ENCODE peak calls at places on chromosomes 5 and 9, in seven cellular contexts. A is IMR-90, N is H9, M is neuronal stem cell, Q is mesenchymal stem cell, S is H1, E is trophoblast cell. K is an unnamed sample.
A peak's percentile ranks its signal among the peaks of the same experiment; 100 is the strongest.

GRCh38 chr9:78298046-78298511 is 1.2 kb downstream of the PSAT1 start:
- DNase-seq in A (no peak), N (no peak), M (no peak), Q (no peak), S (no peak), E (no peak), K (peak; percentile 55)

GRCh38 chr5:154368041-154368800 is 77.6 kb upstream of the SAP30L start:
- DNase-seq in A (peak; percentile 95), N (peak; percentile 64), M (peak; percentile 64), Q (peak; percentile 83), S (peak; percentile 47), E (peak; percentile 85), K (peak; percentile 98)

GRCh38 chr5:163846512-163846911 is 341.1 kb downstream of the MAT2B start:
- DNase-seq in A (peak; percentile 72), N (no peak), M (no peak), Q (peak; percentile 58), S (no peak), E (no peak), K (no peak)

GRCh38 chr5:16784088-16784487 is 152.0 kb downstream of the MYO10 start:
- DNase-seq in A (peak; percentile 91), N (no peak), M (no peak), Q (peak; percentile 88), S (no peak), E (no peak), K (no peak)

GRCh38 chr5:33257807-33258491 is 182.8 kb upstream of the TARS1 start:
- DNase-seq in A (peak; percentile 89), N (no peak), M (no peak), Q (peak; percentile 68), S (no peak), E (peak; percentile 5), K (no peak)

GRCh38 chr9:92950359-92950955 is 3.1 kb downstream of the FGD3 start:
- DNase-seq in A (no peak), N (no peak), M (no peak), Q (no peak), S (no peak), E (peak; percentile 65), K (no peak)

GRCh38 chr5:17219006-17219422 is 1.6 kb downstream of the BASP1 start:
- DNase-seq in A (no peak), N (peak; percentile 75), M (peak; percentile 64), Q (peak; percentile 48), S (no peak), E (no peak), K (peak; percentile 87)

GRCh38 chr5:150129813-150130492 is 25.7 kb downstream of the PDGFRB start:
- DNase-seq in A (peak; percentile 78), N (peak; percentile 71), M (peak; percentile 62), Q (peak; percentile 77), S (no peak), E (peak; percentile 85), K (peak; percentile 85)

GRCh38 chr9:29556317-29556716 is 1983.0 kb upstream of the C9orf72 start:
- DNase-seq in A (no peak), N (no peak), M (no peak), Q (peak; percentile 36), S (no peak), E (peak; percentile 20), K (peak; percentile 2)

GRCh38 chr9:87674565-87675299 is 51.2 kb upstream of the CTSL start:
- DNase-seq in A (peak; percentile 15), N (no peak), M (no peak), Q (peak; percentile 65), S (no peak), E (no peak), K (no peak)

GRCh38 chr5:115306011-115306530 is 9.6 kb upstream of the CCDC112 start:
- DNase-seq in A (no peak), N (no peak), M (no peak), Q (no peak), S (no peak), E (no peak), K (no peak)
- H3K79me1 ChIP-seq in A (no peaks in the 10 kb centered on the region), N (no peaks in the 10 kb centered on the region), M (no peaks in the 10 kb centered on the region), Q (no peaks in the 10 kb centered on the region), S (no peaks in the 10 kb centered on the region), E (no peaks in the 10 kb centered on the region), K (no peaks in the 10 kb centered on the region)

DNA sequence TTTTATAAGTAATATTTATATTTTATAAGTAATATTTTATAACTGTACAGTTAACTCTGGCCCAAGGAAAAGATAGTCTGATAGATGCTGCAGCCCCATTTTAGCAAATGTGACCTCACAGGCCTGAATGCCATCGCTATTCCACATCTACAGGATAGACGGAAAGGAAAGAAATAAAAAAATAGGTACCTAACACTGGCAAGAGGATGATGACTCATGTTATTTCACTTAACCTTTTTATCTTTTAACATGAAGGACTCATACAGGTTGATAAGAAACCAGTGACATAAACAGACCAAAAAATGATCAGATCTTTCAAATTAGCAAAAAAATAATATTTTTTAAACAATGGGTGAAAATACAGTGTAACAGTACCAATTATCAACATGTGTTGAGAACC is 2.7 kb downstream of the CD274 start:
- DNase-seq in A (no peak), N (no peak), M (no peak), Q (no peak), S (no peak), E (peak; percentile 18), K (no peak)
- H3K27ac ChIP-seq in A (no peak overlapping the region), N (no peak overlapping the region), M (no peak overlapping the region), Q (no peak overlapping the region), S (no peak overlapping the region), E (no peak overlapping the region), K (no peak overlapping the region)

GRCh38 chr5:119389288-119390065 is 33.7 kb downstream of the TNFAIP8 start:
- DNase-seq in A (peak; percentile 48), N (no peak), M (no peak), Q (peak; percentile 67), S (no peak), E (no peak), K (no peak)

GRCh38 chr5:119396265-119396664 is 40.4 kb downstream of the TNFAIP8 start:
- DNase-seq in A (no peak), N (no peak), M (no peak), Q (no peak), S (no peak), E (no peak), K (no peak)

GRCh38 chr5:119393746-119394145 is 37.9 kb downstream of the TNFAIP8 start:
- DNase-seq in A (peak; percentile 81), N (no peak), M (no peak), Q (peak; percentile 30), S (no peak), E (peak; percentile 55), K (no peak)

GRCh38 chr5:119395080-119395836 is 39.4 kb downstream of the TNFAIP8 start:
- DNase-seq in A (no peak), N (no peak), M (no peak), Q (no peak), S (no peak), E (no peak), K (no peak)

DNA sequence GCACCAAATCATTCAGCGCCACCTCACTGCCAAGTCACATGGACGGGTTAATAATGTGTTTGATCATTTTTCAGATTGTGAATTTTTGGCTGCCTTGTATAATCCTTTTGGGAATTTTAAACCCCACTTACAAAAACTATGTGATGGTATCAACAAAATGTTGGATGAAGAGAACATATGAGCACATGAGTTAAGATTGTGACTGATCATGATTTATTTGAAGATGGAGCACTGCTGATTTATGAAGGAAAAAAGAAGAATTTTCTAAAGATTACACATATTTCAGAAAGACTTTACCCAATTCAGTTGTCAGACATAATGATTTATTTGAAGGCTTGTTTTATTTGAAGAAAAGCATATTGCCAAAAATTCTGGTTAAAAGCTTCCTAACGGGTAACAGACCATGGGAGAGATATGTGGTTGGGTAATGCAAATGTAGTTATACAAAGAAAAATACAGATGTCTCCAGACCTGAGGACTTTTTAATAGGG is 37.4 kb downstream of the TNFAIP8 start:
- DNase-seq in A (no peak), N (no peak), M (no peak), Q (peak; percentile 24), S (no peak), E (no peak), K (no peak)
- H2AK5ac ChIP-seq in A (no peak overlapping the region), N (no peak overlapping the region), M (no peak overlapping the region), Q (peak overlapping the region; percentile 36), S (no peak overlapping the region), E (no peak overlapping the region), K (no peak overlapping the region)

DNA sequence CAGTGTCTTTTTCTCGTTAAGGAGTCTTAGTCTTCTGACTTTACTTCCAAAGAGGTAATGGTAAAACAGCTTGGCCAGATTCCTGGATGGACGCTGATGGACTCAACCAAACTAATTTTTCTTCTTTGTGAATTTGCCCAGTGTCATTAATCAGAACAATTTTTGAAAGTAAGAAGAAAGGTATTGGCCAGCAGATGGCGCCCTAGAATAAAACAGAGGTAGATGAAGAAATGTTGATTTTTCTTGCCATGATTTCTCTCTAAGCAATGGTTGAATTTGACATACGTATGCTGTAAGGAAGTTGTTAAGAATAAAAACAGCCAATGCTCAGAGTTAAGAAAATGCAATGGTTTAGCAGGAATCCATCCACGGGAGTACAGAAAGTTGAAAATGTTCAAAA is 500.0 kb downstream of the DIRAS2 start:
- DNase-seq in A (peak; percentile 25), N (no peak), M (peak; percentile 62), Q (peak; percentile 50), S (no peak), E (peak; percentile 83), K (peak; percentile 65)
- H3K79me1 ChIP-seq in A (no peaks in the 10 kb centered on the region), N (no peaks in the 10 kb centered on the region), M (no peaks in the 10 kb centered on the region), Q (no peaks in the 10 kb centered on the region), S (no peaks in the 10 kb centered on the region), E (no peaks in the 10 kb centered on the region), K (no peaks in the 10 kb centered on the region)

GRCh38 chr9:113547501-113547900 is 84.0 kb downstream of the RGS3 start:
- DNase-seq in A (no peak), N (no peak), M (no peak), Q (no peak), S (no peak), E (no peak), K (no peak)
- H3K27ac ChIP-seq in A (no peak overlapping the region), N (no peak overlapping the region), M (no peak overlapping the region), Q (no peak overlapping the region), S (no peak overlapping the region), E (peak overlapping the region; percentile 97), K (no peak overlapping the region)

GRCh38 chr9:17230646-17231045 is 95.8 kb downstream of the CNTLN start:
- DNase-seq in A (no peak), N (no peak), M (no peak), Q (no peak), S (no peak), E (no peak), K (no peak)
- H2AK5ac ChIP-seq in A (no peak overlapping the region), N (no peak overlapping the region), M (no peak overlapping the region), Q (no peak overlapping the region), S (no peak overlapping the region), E (no peak overlapping the region), K (no peak overlapping the region)

DNA sequence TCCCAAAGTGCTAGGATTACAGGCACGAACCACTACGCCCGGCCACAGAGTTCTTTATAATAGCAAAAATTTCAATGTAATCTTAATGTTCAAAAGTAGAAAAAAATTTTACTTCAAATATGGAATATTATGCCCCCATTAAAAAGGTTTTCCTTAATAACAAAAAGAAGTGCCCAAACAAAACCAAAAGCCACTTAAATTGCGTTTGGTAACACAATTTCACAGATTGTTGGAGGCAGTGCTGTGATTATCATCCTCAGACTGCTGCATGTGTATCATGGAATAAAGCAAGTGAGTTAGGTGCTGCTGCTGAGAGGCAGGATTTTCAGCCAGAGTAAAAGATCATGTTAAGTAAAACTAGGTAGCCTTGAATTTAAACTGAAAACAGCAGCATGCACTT is 132.7 kb downstream of the COL23A1 start:
- DNase-seq in A (no peak), N (no peak), M (no peak), Q (no peak), S (no peak), E (no peak), K (no peak)
- H3K79me1 ChIP-seq in A (no peaks in the 10 kb centered on the region), N (no peaks in the 10 kb centered on the region), M (no peaks in the 10 kb centered on the region), Q (no peaks in the 10 kb centered on the region), S (no peaks in the 10 kb centered on the region), E (no peaks in the 10 kb centered on the region), K (no peaks in the 10 kb centered on the region)